ENCODE peak calls at places on chromosome 19, in ten cellular contexts. One of them, this sample, is unnamed.

GRCh38 chr19:55345818-55346724 is 6.4 kb downstream of the KMT5C start:
- DNase-seq in activated B cell treated with CpG ODN at 0.5 μM for 24 hours: no peak
- DNase-seq in activated CD4-positive, CD25-positive, alpha-beta regulatory T cell treated with anti-CD3 and anti-CD28 coated beads, Interleukin-2, amount 50 U/mL, for 16 hours: no peak
- DNase-seq in lower lobe of right lung: peak
- DNase-seq in fibroblast of pulmonary artery: peak
- DNase-seq in bronchial epithelial cell: no peak
- DNase-seq in B cell: no peak
- DNase-seq in T-helper 9 cell: no peak
- DNase-seq in NCI-H2107: no peak
- DNase-seq in substantia nigra: no peak
- DNase-seq in this sample: no peak

GRCh38 chr19:33301011-33301899 is 1.1 kb downstream of the CEBPA start:
- DNase-seq in activated B cell treated with CpG ODN at 0.5 μM for 24 hours: no peak
- DNase-seq in activated CD4-positive, CD25-positive, alpha-beta regulatory T cell treated with anti-CD3 and anti-CD28 coated beads, Interleukin-2, amount 50 U/mL, for 16 hours: no peak
- DNase-seq in lower lobe of right lung: no peak
- DNase-seq in fibroblast of pulmonary artery: no peak
- DNase-seq in bronchial epithelial cell: no peak
- DNase-seq in B cell: peak
- DNase-seq in T-helper 9 cell: no peak
- DNase-seq in NCI-H2107: no peak
- DNase-seq in substantia nigra: no peak
- DNase-seq in this sample: peak

GRCh38 chr19:20662421-20663105 is 1.2 kb upstream of the ZNF626 start:
- DNase-seq in activated B cell treated with CpG ODN at 0.5 μM for 24 hours: no peak
- DNase-seq in activated CD4-positive, CD25-positive, alpha-beta regulatory T cell treated with anti-CD3 and anti-CD28 coated beads, Interleukin-2, amount 50 U/mL, for 16 hours: no peak
- DNase-seq in lower lobe of right lung: no peak
- DNase-seq in fibroblast of pulmonary artery: no peak
- DNase-seq in bronchial epithelial cell: no peak
- DNase-seq in B cell: no peak
- DNase-seq in T-helper 9 cell: no peak
- DNase-seq in NCI-H2107: no peak
- DNase-seq in substantia nigra: peak
- DNase-seq in this sample: no peak

GRCh38 chr19:8630796-8631424 is 477 bp downstream of the NFILZ start:
- DNase-seq in activated B cell treated with CpG ODN at 0.5 μM for 24 hours: no peak
- DNase-seq in activated CD4-positive, CD25-positive, alpha-beta regulatory T cell treated with anti-CD3 and anti-CD28 coated beads, Interleukin-2, amount 50 U/mL, for 16 hours: no peak
- DNase-seq in lower lobe of right lung: no peak
- DNase-seq in fibroblast of pulmonary artery: no peak
- DNase-seq in bronchial epithelial cell: no peak
- DNase-seq in B cell: no peak
- DNase-seq in T-helper 9 cell: no peak
- DNase-seq in NCI-H2107: no peak
- DNase-seq in substantia nigra: no peak
- DNase-seq in this sample: no peak

GRCh38 chr19:14505488-14506239 is 9.7 kb upstream of the GIPC1 start:
- DNase-seq in activated B cell treated with CpG ODN at 0.5 μM for 24 hours: peak
- DNase-seq in activated CD4-positive, CD25-positive, alpha-beta regulatory T cell treated with anti-CD3 and anti-CD28 coated beads, Interleukin-2, amount 50 U/mL, for 16 hours: peak
- DNase-seq in lower lobe of right lung: peak
- DNase-seq in fibroblast of pulmonary artery: peak
- DNase-seq in bronchial epithelial cell: peak
- DNase-seq in B cell: peak
- DNase-seq in T-helper 9 cell: peak
- DNase-seq in NCI-H2107: no peak
- DNase-seq in substantia nigra: peak
- DNase-seq in this sample: peak

GRCh38 chr19:32824136-32824835 is 45.3 kb downstream of the SLC7A9 start:
- DNase-seq in activated B cell treated with CpG ODN at 0.5 μM for 24 hours: no peak
- DNase-seq in activated CD4-positive, CD25-positive, alpha-beta regulatory T cell treated with anti-CD3 and anti-CD28 coated beads, Interleukin-2, amount 50 U/mL, for 16 hours: no peak
- DNase-seq in lower lobe of right lung: no peak
- DNase-seq in fibroblast of pulmonary artery: no peak
- DNase-seq in bronchial epithelial cell: no peak
- DNase-seq in B cell: no peak
- DNase-seq in T-helper 9 cell: no peak
- DNase-seq in NCI-H2107: no peak
- DNase-seq in substantia nigra: no peak
- DNase-seq in this sample: no peak

GRCh38 chr19:8641908-8642547 is 11.6 kb downstream of the NFILZ start:
- DNase-seq in activated B cell treated with CpG ODN at 0.5 μM for 24 hours: no peak
- DNase-seq in activated CD4-positive, CD25-positive, alpha-beta regulatory T cell treated with anti-CD3 and anti-CD28 coated beads, Interleukin-2, amount 50 U/mL, for 16 hours: no peak
- DNase-seq in lower lobe of right lung: no peak
- DNase-seq in fibroblast of pulmonary artery: peak
- DNase-seq in bronchial epithelial cell: peak
- DNase-seq in B cell: peak
- DNase-seq in T-helper 9 cell: no peak
- DNase-seq in NCI-H2107: no peak
- DNase-seq in substantia nigra: no peak
- DNase-seq in this sample: peak

GRCh38 chr19:39913682-39914333 is 20.6 kb downstream of the FCGBP start:
- DNase-seq in activated B cell treated with CpG ODN at 0.5 μM for 24 hours: no peak
- DNase-seq in activated CD4-positive, CD25-positive, alpha-beta regulatory T cell treated with anti-CD3 and anti-CD28 coated beads, Interleukin-2, amount 50 U/mL, for 16 hours: no peak
- DNase-seq in lower lobe of right lung: no peak
- DNase-seq in fibroblast of pulmonary artery: no peak
- DNase-seq in bronchial epithelial cell: no peak
- DNase-seq in B cell: no peak
- DNase-seq in T-helper 9 cell: no peak
- DNase-seq in NCI-H2107: no peak
- DNase-seq in substantia nigra: no peak
- DNase-seq in this sample: no peak

GRCh38 chr19:55387736-55388497 is 2.2 kb downstream of the RPL28 start:
- DNase-seq in activated B cell treated with CpG ODN at 0.5 μM for 24 hours: no peak
- DNase-seq in activated CD4-positive, CD25-positive, alpha-beta regulatory T cell treated with anti-CD3 and anti-CD28 coated beads, Interleukin-2, amount 50 U/mL, for 16 hours: no peak
- DNase-seq in lower lobe of right lung: no peak
- DNase-seq in fibroblast of pulmonary artery: no peak
- DNase-seq in bronchial epithelial cell: no peak
- DNase-seq in B cell: no peak
- DNase-seq in T-helper 9 cell: no peak
- DNase-seq in NCI-H2107: no peak
- DNase-seq in substantia nigra: no peak
- DNase-seq in this sample: no peak

GRCh38 chr19:30593358-30593757 is 221.2 kb downstream of the ZNF536 start:
- DNase-seq in activated B cell treated with CpG ODN at 0.5 μM for 24 hours: no peak
- DNase-seq in activated CD4-positive, CD25-positive, alpha-beta regulatory T cell treated with anti-CD3 and anti-CD28 coated beads, Interleukin-2, amount 50 U/mL, for 16 hours: no peak
- DNase-seq in lower lobe of right lung: no peak
- DNase-seq in fibroblast of pulmonary artery: no peak
- DNase-seq in bronchial epithelial cell: no peak
- DNase-seq in B cell: no peak
- DNase-seq in T-helper 9 cell: no peak
- DNase-seq in NCI-H2107: no peak
- DNase-seq in substantia nigra: peak
- DNase-seq in this sample: no peak

GRCh38 chr19:34500656-34501120 is 19.1 kb downstream of the WTIP start:
- DNase-seq in activated B cell treated with CpG ODN at 0.5 μM for 24 hours: no peak
- DNase-seq in activated CD4-positive, CD25-positive, alpha-beta regulatory T cell treated with anti-CD3 and anti-CD28 coated beads, Interleukin-2, amount 50 U/mL, for 16 hours: no peak
- DNase-seq in lower lobe of right lung: no peak
- DNase-seq in fibroblast of pulmonary artery: no peak
- DNase-seq in bronchial epithelial cell: no peak
- DNase-seq in B cell: peak
- DNase-seq in T-helper 9 cell: no peak
- DNase-seq in NCI-H2107: no peak
- DNase-seq in substantia nigra: no peak
- DNase-seq in this sample: peak

GRCh38 chr19:28019901-28020300 is 1193.0 kb downstream of the UQCRFS1 start:
- DNase-seq in activated B cell treated with CpG ODN at 0.5 μM for 24 hours: no peak
- DNase-seq in activated CD4-positive, CD25-positive, alpha-beta regulatory T cell treated with anti-CD3 and anti-CD28 coated beads, Interleukin-2, amount 50 U/mL, for 16 hours: no peak
- DNase-seq in lower lobe of right lung: no peak
- DNase-seq in fibroblast of pulmonary artery: no peak
- DNase-seq in bronchial epithelial cell: no peak
- DNase-seq in B cell: no peak
- DNase-seq in T-helper 9 cell: no peak
- DNase-seq in NCI-H2107: no peak
- DNase-seq in substantia nigra: no peak
- DNase-seq in this sample: no peak

GRCh38 chr19:48739400-48739825 is 997 bp downstream of the RASIP1 start:
- DNase-seq in activated B cell treated with CpG ODN at 0.5 μM for 24 hours: no peak
- DNase-seq in activated CD4-positive, CD25-positive, alpha-beta regulatory T cell treated with anti-CD3 and anti-CD28 coated beads, Interleukin-2, amount 50 U/mL, for 16 hours: no peak
- DNase-seq in lower lobe of right lung: no peak
- DNase-seq in fibroblast of pulmonary artery: no peak
- DNase-seq in bronchial epithelial cell: no peak
- DNase-seq in B cell: no peak
- DNase-seq in T-helper 9 cell: no peak
- DNase-seq in NCI-H2107: no peak
- DNase-seq in substantia nigra: no peak
- DNase-seq in this sample: no peak

GRCh38 chr19:5041168-5042038 is 72.5 kb downstream of the KDM4B start:
- DNase-seq in activated B cell treated with CpG ODN at 0.5 μM for 24 hours: no peak
- DNase-seq in activated CD4-positive, CD25-positive, alpha-beta regulatory T cell treated with anti-CD3 and anti-CD28 coated beads, Interleukin-2, amount 50 U/mL, for 16 hours: no peak
- DNase-seq in lower lobe of right lung: no peak
- DNase-seq in fibroblast of pulmonary artery: no peak
- DNase-seq in bronchial epithelial cell: no peak
- DNase-seq in B cell: no peak
- DNase-seq in T-helper 9 cell: no peak
- DNase-seq in NCI-H2107: no peak
- DNase-seq in substantia nigra: no peak
- DNase-seq in this sample: no peak

GRCh38 chr19:45076029-45076850 is at the start of gene ZNF296:
- DNase-seq in activated B cell treated with CpG ODN at 0.5 μM for 24 hours: peak
- DNase-seq in activated CD4-positive, CD25-positive, alpha-beta regulatory T cell treated with anti-CD3 and anti-CD28 coated beads, Interleukin-2, amount 50 U/mL, for 16 hours: peak
- DNase-seq in lower lobe of right lung: peak
- DNase-seq in fibroblast of pulmonary artery: peak
- DNase-seq in bronchial epithelial cell: peak
- DNase-seq in B cell: peak
- DNase-seq in T-helper 9 cell: peak
- DNase-seq in NCI-H2107: no peak
- DNase-seq in substantia nigra: peak
- DNase-seq in this sample: peak

GRCh38 chr19:29517412-29517811 is 8.4 kb upstream of the VSTM2B start:
- DNase-seq in activated B cell treated with CpG ODN at 0.5 μM for 24 hours: no peak
- DNase-seq in activated CD4-positive, CD25-positive, alpha-beta regulatory T cell treated with anti-CD3 and anti-CD28 coated beads, Interleukin-2, amount 50 U/mL, for 16 hours: no peak
- DNase-seq in lower lobe of right lung: peak
- DNase-seq in fibroblast of pulmonary artery: no peak
- DNase-seq in bronchial epithelial cell: no peak
- DNase-seq in B cell: no peak
- DNase-seq in T-helper 9 cell: no peak
- DNase-seq in NCI-H2107: no peak
- DNase-seq in substantia nigra: no peak
- DNase-seq in this sample: no peak

GRCh38 chr19:15332311-15332996 is at the start of gene BRD4:
- DNase-seq in activated B cell treated with CpG ODN at 0.5 μM for 24 hours: peak
- DNase-seq in activated CD4-positive, CD25-positive, alpha-beta regulatory T cell treated with anti-CD3 and anti-CD28 coated beads, Interleukin-2, amount 50 U/mL, for 16 hours: peak
- DNase-seq in lower lobe of right lung: peak
- DNase-seq in fibroblast of pulmonary artery: peak
- DNase-seq in bronchial epithelial cell: no peak
- DNase-seq in B cell: peak
- DNase-seq in T-helper 9 cell: peak
- DNase-seq in NCI-H2107: no peak
- DNase-seq in substantia nigra: peak
- DNase-seq in this sample: peak

GRCh38 chr19:6242677-6243076 is 37.1 kb downstream of the MLLT1 start:
- DNase-seq in activated B cell treated with CpG ODN at 0.5 μM for 24 hours: no peak
- DNase-seq in activated CD4-positive, CD25-positive, alpha-beta regulatory T cell treated with anti-CD3 and anti-CD28 coated beads, Interleukin-2, amount 50 U/mL, for 16 hours: no peak
- DNase-seq in lower lobe of right lung: peak
- DNase-seq in fibroblast of pulmonary artery: no peak
- DNase-seq in bronchial epithelial cell: no peak
- DNase-seq in B cell: no peak
- DNase-seq in T-helper 9 cell: no peak
- DNase-seq in NCI-H2107: no peak
- DNase-seq in substantia nigra: no peak
- DNase-seq in this sample: no peak

GRCh38 chr19:3625996-3626472 is 556 bp downstream of the CACTIN start:
- DNase-seq in activated B cell treated with CpG ODN at 0.5 μM for 24 hours: no peak
- DNase-seq in activated CD4-positive, CD25-positive, alpha-beta regulatory T cell treated with anti-CD3 and anti-CD28 coated beads, Interleukin-2, amount 50 U/mL, for 16 hours: no peak
- DNase-seq in lower lobe of right lung: no peak
- DNase-seq in fibroblast of pulmonary artery: no peak
- DNase-seq in bronchial epithelial cell: no peak
- DNase-seq in B cell: no peak
- DNase-seq in T-helper 9 cell: no peak
- DNase-seq in NCI-H2107: no peak
- DNase-seq in substantia nigra: no peak
- DNase-seq in this sample: no peak

GRCh38 chr19:28876604-28877123 is 336.3 kb downstream of the UQCRFS1 start:
- DNase-seq in activated B cell treated with CpG ODN at 0.5 μM for 24 hours: no peak
- DNase-seq in activated CD4-positive, CD25-positive, alpha-beta regulatory T cell treated with anti-CD3 and anti-CD28 coated beads, Interleukin-2, amount 50 U/mL, for 16 hours: no peak
- DNase-seq in lower lobe of right lung: no peak
- DNase-seq in fibroblast of pulmonary artery: no peak
- DNase-seq in bronchial epithelial cell: no peak
- DNase-seq in B cell: no peak
- DNase-seq in T-helper 9 cell: no peak
- DNase-seq in NCI-H2107: no peak
- DNase-seq in substantia nigra: no peak
- DNase-seq in this sample: no peak

GRCh38 chr19:12868540-12869112 is 12.6 kb downstream of the DNASE2 start:
- DNase-seq in activated B cell treated with CpG ODN at 0.5 μM for 24 hours: no peak
- DNase-seq in activated CD4-positive, CD25-positive, alpha-beta regulatory T cell treated with anti-CD3 and anti-CD28 coated beads, Interleukin-2, amount 50 U/mL, for 16 hours: no peak
- DNase-seq in lower lobe of right lung: no peak
- DNase-seq in fibroblast of pulmonary artery: no peak
- DNase-seq in bronchial epithelial cell: no peak
- DNase-seq in B cell: no peak
- DNase-seq in T-helper 9 cell: no peak
- DNase-seq in NCI-H2107: no peak
- DNase-seq in substantia nigra: no peak
- DNase-seq in this sample: peak

GRCh38 chr19:51692065-51692915 is 840 bp upstream of the SPACA6 start:
- DNase-seq in activated B cell treated with CpG ODN at 0.5 μM for 24 hours: no peak
- DNase-seq in activated CD4-positive, CD25-positive, alpha-beta regulatory T cell treated with anti-CD3 and anti-CD28 coated beads, Interleukin-2, amount 50 U/mL, for 16 hours: no peak
- DNase-seq in lower lobe of right lung: no peak
- DNase-seq in fibroblast of pulmonary artery: no peak
- DNase-seq in bronchial epithelial cell: no peak
- DNase-seq in B cell: no peak
- DNase-seq in T-helper 9 cell: no peak
- DNase-seq in NCI-H2107: no peak
- DNase-seq in substantia nigra: no peak
- DNase-seq in this sample: no peak

GRCh38 chr19:16001481-16002312 is 52.9 kb downstream of the OR10H4 start:
- DNase-seq in activated B cell treated with CpG ODN at 0.5 μM for 24 hours: no peak
- DNase-seq in activated CD4-positive, CD25-positive, alpha-beta regulatory T cell treated with anti-CD3 and anti-CD28 coated beads, Interleukin-2, amount 50 U/mL, for 16 hours: peak
- DNase-seq in lower lobe of right lung: no peak
- DNase-seq in fibroblast of pulmonary artery: peak
- DNase-seq in bronchial epithelial cell: peak
- DNase-seq in B cell: peak
- DNase-seq in T-helper 9 cell: no peak
- DNase-seq in NCI-H2107: no peak
- DNase-seq in substantia nigra: no peak
- DNase-seq in this sample: no peak

GRCh38 chr19:50667177-50667758 is 18.0 kb downstream of the C19orf81 start:
- DNase-seq in activated B cell treated with CpG ODN at 0.5 μM for 24 hours: no peak
- DNase-seq in activated CD4-positive, CD25-positive, alpha-beta regulatory T cell treated with anti-CD3 and anti-CD28 coated beads, Interleukin-2, amount 50 U/mL, for 16 hours: no peak
- DNase-seq in lower lobe of right lung: no peak
- DNase-seq in fibroblast of pulmonary artery: no peak
- DNase-seq in bronchial epithelial cell: no peak
- DNase-seq in B cell: peak
- DNase-seq in T-helper 9 cell: no peak
- DNase-seq in NCI-H2107: no peak
- DNase-seq in substantia nigra: no peak
- DNase-seq in this sample: peak

GRCh38 chr19:47839411-47839810 is 17.7 kb downstream of the CRX start:
- DNase-seq in activated B cell treated with CpG ODN at 0.5 μM for 24 hours: no peak
- DNase-seq in activated CD4-positive, CD25-positive, alpha-beta regulatory T cell treated with anti-CD3 and anti-CD28 coated beads, Interleukin-2, amount 50 U/mL, for 16 hours: no peak
- DNase-seq in lower lobe of right lung: no peak
- DNase-seq in fibroblast of pulmonary artery: no peak
- DNase-seq in bronchial epithelial cell: no peak
- DNase-seq in B cell: no peak
- DNase-seq in T-helper 9 cell: no peak
- DNase-seq in NCI-H2107: no peak
- DNase-seq in substantia nigra: no peak
- DNase-seq in this sample: no peak

GRCh38 chr19:52646571-52647222 is 8.5 kb upstream of the ZNF83 start:
- DNase-seq in activated B cell treated with CpG ODN at 0.5 μM for 24 hours: no peak
- DNase-seq in activated CD4-positive, CD25-positive, alpha-beta regulatory T cell treated with anti-CD3 and anti-CD28 coated beads, Interleukin-2, amount 50 U/mL, for 16 hours: no peak
- DNase-seq in lower lobe of right lung: no peak
- DNase-seq in fibroblast of pulmonary artery: no peak
- DNase-seq in bronchial epithelial cell: no peak
- DNase-seq in B cell: no peak
- DNase-seq in T-helper 9 cell: no peak
- DNase-seq in NCI-H2107: no peak
- DNase-seq in substantia nigra: no peak
- DNase-seq in this sample: no peak

GRCh38 chr19:1097810-1098176 is 2.6 kb upstream of the POLR2E start:
- DNase-seq in activated B cell treated with CpG ODN at 0.5 μM for 24 hours: no peak
- DNase-seq in activated CD4-positive, CD25-positive, alpha-beta regulatory T cell treated with anti-CD3 and anti-CD28 coated beads, Interleukin-2, amount 50 U/mL, for 16 hours: no peak
- DNase-seq in lower lobe of right lung: peak
- DNase-seq in fibroblast of pulmonary artery: no peak
- DNase-seq in bronchial epithelial cell: no peak
- DNase-seq in B cell: no peak
- DNase-seq in T-helper 9 cell: no peak
- DNase-seq in NCI-H2107: no peak
- DNase-seq in substantia nigra: no peak
- DNase-seq in this sample: no peak

GRCh38 chr19:39557791-39558622 is 18.0 kb upstream of the EID2 start:
- DNase-seq in activated B cell treated with CpG ODN at 0.5 μM for 24 hours: no peak
- DNase-seq in activated CD4-positive, CD25-positive, alpha-beta regulatory T cell treated with anti-CD3 and anti-CD28 coated beads, Interleukin-2, amount 50 U/mL, for 16 hours: no peak
- DNase-seq in lower lobe of right lung: no peak
- DNase-seq in fibroblast of pulmonary artery: no peak
- DNase-seq in bronchial epithelial cell: peak
- DNase-seq in B cell: no peak
- DNase-seq in T-helper 9 cell: no peak
- DNase-seq in NCI-H2107: peak
- DNase-seq in substantia nigra: no peak
- DNase-seq in this sample: no peak